ENCODE peak calls at places on chromosomes 13 and 19, in four cellular contexts. One of them, this sample, is unnamed.
A peak's percentile ranks its signal among the peaks of the same experiment; 100 is the strongest.

GRCh38 chr13:39515231-39515630 is 87.8 kb downstream of the LHFPL6 start:
- DNase-seq in K562: no peak
- DNase-seq in HepG2: no peak
- DNase-seq in WTC11: no peak
- DNase-seq in this sample: no peak

GRCh38 chr19:5430237-5430636 is 25.0 kb upstream of the ZNRF4 start:
- DNase-seq in HepG2: no peak
- DNase-seq in K562: peak; percentile 53
- DNase-seq in WTC11: peak; percentile 68
- DNase-seq in this sample: no peak

GRCh38 chr13:40288259-40288658 is 378.2 kb downstream of the FOXO1 start:
- DNase-seq in WTC11: no peak
- DNase-seq in HepG2: no peak
- DNase-seq in K562: no peak
- DNase-seq in this sample: no peak

GRCh38 chr13:107586216-107586615 is 629.1 kb downstream of the LIG4 start:
- DNase-seq in WTC11: no peak
- DNase-seq in K562: no peak
- DNase-seq in HepG2: no peak
- DNase-seq in this sample: no peak

GRCh38 chr13:89514534-89515312 is 1832.8 kb upstream of the MIR17HG start:
- DNase-seq in K562: no peak
- DNase-seq in HepG2: peak; percentile 50
- DNase-seq in WTC11: peak; percentile 20
- DNase-seq in this sample: peak; percentile 13

GRCh38 chr13:44899967-44900366 is 89.3 kb downstream of the NUFIP1 start:
- DNase-seq in K562: no peak
- DNase-seq in HepG2: no peak
- DNase-seq in WTC11: no peak
- DNase-seq in this sample: no peak

GRCh38 chr19:2014731-2015610 is 543 bp downstream of the BTBD2 start:
- DNase-seq in HepG2: no peak
- DNase-seq in K562: peak; percentile 88
- DNase-seq in WTC11: peak; percentile 48
- DNase-seq in this sample: no peak

GRCh38 chr19:55679343-55680257 is 4.6 kb downstream of the EPN1 start:
- DNase-seq in WTC11: no peak
- DNase-seq in K562: no peak
- DNase-seq in HepG2: no peak
- DNase-seq in this sample: no peak

GRCh38 chr13:81394605-81395004 is 1053.7 kb upstream of the SPRY2 start:
- DNase-seq in K562: no peak
- DNase-seq in WTC11: no peak
- DNase-seq in HepG2: no peak
- DNase-seq in this sample: no peak

GRCh38 chr13:84867246-84867645 is 932.0 kb downstream of the SLITRK6 start:
- DNase-seq in WTC11: no peak
- DNase-seq in K562: no peak
- DNase-seq in HepG2: peak; percentile 1
- DNase-seq in this sample: no peak

GRCh38 chr13:46571189-46571901 is 18.4 kb downstream of the LRCH1 start:
- DNase-seq in K562: no peak
- DNase-seq in HepG2: peak; percentile 39
- DNase-seq in WTC11: no peak
- DNase-seq in this sample: peak; percentile 8

GRCh38 chr19:42468273-42468796 is 25.6 kb upstream of the CXCL17 start:
- DNase-seq in HepG2: no peak
- DNase-seq in WTC11: no peak
- DNase-seq in K562: no peak
- DNase-seq in this sample: no peak

GRCh38 chr13:94710081-94710809 is 2.1 kb downstream of the SOX21 start:
- DNase-seq in HepG2: no peak
- DNase-seq in WTC11: no peak
- DNase-seq in K562: no peak
- DNase-seq in this sample: no peak

GRCh38 chr13:94712287-94712811 is at the start of gene SOX21:
- DNase-seq in WTC11: peak; percentile 49
- DNase-seq in HepG2: no peak
- DNase-seq in K562: no peak
- DNase-seq in this sample: peak; percentile 48

GRCh38 chr13:94711561-94712286 is 621 bp downstream of the SOX21 start:
- DNase-seq in HepG2: no peak
- DNase-seq in WTC11: peak; percentile 41
- DNase-seq in K562: peak; percentile 48
- DNase-seq in this sample: no peak

GRCh38 chr13:94708971-94709614 is 3.3 kb downstream of the SOX21 start:
- DNase-seq in HepG2: no peak
- DNase-seq in WTC11: no peak
- DNase-seq in K562: no peak
- DNase-seq in this sample: no peak

DNA sequence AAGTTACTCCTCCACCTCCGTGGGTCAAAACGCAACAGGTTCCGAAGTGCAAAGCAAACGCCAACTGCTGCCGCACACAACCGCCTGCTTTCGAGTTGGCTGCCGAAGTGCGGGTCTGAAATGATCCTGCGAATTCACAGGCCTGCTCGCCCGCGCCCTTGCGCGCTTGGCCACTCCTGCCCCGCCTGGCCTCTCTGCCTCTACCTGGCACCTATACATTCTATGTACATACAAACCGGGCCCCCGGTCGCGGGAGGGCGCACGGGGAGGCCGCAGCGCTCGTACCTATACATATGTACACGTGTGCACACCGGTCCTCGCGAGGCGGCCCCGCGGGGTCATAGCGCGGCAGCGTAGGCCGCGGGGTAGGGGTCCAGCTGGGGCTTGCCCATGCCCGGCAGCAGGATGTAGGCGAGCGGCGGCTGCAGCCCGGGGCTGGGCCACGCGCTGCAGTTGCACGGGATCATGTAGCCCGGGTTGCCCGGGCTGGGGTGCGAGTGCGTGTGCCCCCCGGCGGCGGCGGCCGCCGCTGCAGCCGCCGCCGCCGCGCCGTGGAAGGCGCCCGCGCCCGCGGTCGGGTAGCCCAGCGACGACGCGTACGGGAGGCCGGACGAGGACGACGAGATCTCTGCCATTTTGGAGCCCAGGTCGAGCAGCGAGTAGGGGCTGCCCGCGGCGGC is 1.3 kb downstream of the SOX21 start:
- DNase-seq in K562: peak; percentile 54
- DNase-seq in HepG2: no peak
- DNase-seq in WTC11: peak; percentile 53
- DNase-seq in this sample: peak; percentile 55
- TF ChIP-seq NR3C1 in K562: no peak
- TF ChIP-seq NR3C1 in HepG2: no peak
- TF ChIP-seq NR3C1 in WTC11: no peak
- TF ChIP-seq NR3C1 in this sample: no peak

DNA sequence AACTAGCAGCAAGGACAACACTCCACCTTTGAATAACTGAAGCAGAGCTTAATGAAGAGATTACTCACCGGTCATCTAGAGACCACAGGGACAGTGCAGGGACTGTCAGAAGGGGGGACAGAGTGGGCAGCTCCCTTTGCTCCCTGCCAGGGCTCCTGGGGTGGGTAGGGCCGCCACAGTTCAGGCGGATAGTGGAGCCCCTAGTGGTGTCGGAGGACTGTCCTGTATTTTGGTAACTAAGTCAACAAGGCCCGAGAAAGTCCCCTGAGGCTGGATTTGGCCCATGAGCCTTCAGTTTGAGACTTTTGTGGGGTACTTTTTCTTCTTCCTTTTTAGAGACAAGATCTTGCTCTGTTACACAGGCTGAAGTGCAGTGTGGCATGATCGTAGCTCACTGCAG is 44.6 kb downstream of the GJA3 start:
- DNase-seq in K562: no peak
- DNase-seq in WTC11: no peak
- DNase-seq in HepG2: no peak
- DNase-seq in this sample: no peak
- TF ChIP-seq NR3C1 in K562: no peak
- TF ChIP-seq NR3C1 in WTC11: no peak
- TF ChIP-seq NR3C1 in HepG2: no peak
- TF ChIP-seq NR3C1 in this sample: no peak

GRCh38 chr13:70959376-70959775 is 851.1 kb upstream of the KLHL1 start:
- DNase-seq in K562: no peak
- DNase-seq in WTC11: no peak
- DNase-seq in HepG2: no peak
- DNase-seq in this sample: no peak

GRCh38 chr13:70964124-70964523 is 855.9 kb upstream of the KLHL1 start:
- DNase-seq in WTC11: no peak
- DNase-seq in HepG2: peak; percentile 38
- DNase-seq in K562: no peak
- DNase-seq in this sample: no peak

DNA sequence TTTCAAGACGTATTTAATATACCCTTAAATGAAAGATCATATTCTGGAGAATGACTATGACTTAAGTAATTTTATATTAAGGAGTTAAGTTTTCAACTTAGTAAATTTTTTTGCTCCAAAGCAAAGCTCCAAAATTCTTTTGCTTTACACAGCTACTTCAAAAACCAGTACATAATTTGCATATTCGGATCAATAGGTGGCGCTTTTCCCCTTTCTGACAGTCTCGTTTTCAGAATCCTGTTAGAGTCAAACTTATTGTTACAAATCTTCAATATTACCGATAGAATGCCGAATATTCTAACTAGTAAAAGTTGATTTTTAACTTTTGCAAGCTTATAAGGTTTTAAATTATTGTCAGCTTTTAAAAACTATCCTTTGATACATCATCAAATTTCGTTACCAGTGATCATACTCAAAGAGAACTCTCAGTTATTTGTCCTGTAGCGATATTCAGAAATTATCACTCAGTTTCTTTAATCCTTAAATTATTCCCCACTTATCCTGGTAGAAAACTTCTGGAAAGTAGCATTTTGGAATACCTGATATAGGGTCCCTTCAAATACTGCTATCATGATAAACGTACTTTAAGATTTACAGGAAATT is 852.7 kb upstream of the KLHL1 start:
- DNase-seq in WTC11: no peak
- DNase-seq in K562: no peak
- DNase-seq in HepG2: peak; percentile 18
- DNase-seq in this sample: peak; percentile 14
- TF ChIP-seq NR3C1 in WTC11: no peak
- TF ChIP-seq NR3C1 in K562: no peak
- TF ChIP-seq NR3C1 in HepG2: no peak
- TF ChIP-seq NR3C1 in this sample: no peak

DNA sequence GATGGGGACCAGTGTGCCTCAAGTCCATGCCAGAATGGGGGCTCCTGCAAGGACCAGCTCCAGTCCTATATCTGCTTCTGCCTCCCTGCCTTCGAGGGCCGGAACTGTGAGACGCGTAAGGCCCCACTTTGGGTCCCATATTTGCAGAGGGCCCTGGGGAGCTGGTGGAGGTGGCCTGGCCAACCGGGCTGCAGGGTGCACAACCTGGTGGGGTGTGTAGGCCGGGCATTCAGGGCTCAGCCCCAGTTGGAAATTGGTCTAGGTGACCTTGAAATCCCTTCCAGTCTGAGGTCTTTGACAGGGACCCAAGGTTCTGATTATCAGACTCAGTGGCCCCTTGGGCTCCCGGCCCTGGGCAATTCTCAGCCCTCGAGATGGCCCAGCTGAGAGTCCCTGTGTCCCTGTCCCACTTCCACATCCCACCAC is 8.3 kb downstream of the F7 start:
- DNase-seq in K562: no peak
- DNase-seq in HepG2: no peak
- DNase-seq in WTC11: no peak
- DNase-seq in this sample: no peak
- TF ChIP-seq NR3C1 in K562: no peak
- TF ChIP-seq NR3C1 in HepG2: no peak
- TF ChIP-seq NR3C1 in WTC11: no peak
- TF ChIP-seq NR3C1 in this sample: no peak

GRCh38 chr19:13366529-13367143 is 139.6 kb downstream of the CACNA1A start:
- DNase-seq in K562: peak; percentile 52
- DNase-seq in HepG2: no peak
- DNase-seq in WTC11: peak; percentile 16
- DNase-seq in this sample: peak; percentile 20
- TF ChIP-seq NR3C1 in K562: no peak
- TF ChIP-seq NR3C1 in HepG2: no peak
- TF ChIP-seq NR3C1 in WTC11: no peak
- TF ChIP-seq NR3C1 in this sample: no peak

GRCh38 chr19:14381689-14382474 is 638 bp downstream of the ADGRE5 start:
- DNase-seq in HepG2: no peak
- DNase-seq in WTC11: no peak
- DNase-seq in K562: peak; percentile 51
- DNase-seq in this sample: no peak
- TF ChIP-seq NR3C1 in HepG2: no peak
- TF ChIP-seq NR3C1 in WTC11: no peak
- TF ChIP-seq NR3C1 in K562: no peak
- TF ChIP-seq NR3C1 in this sample: no peak

This sample was measured in A549.